ENCODE peak calls at places on chromosomes 6 and 20, in nine cellular contexts. G, L, Y, X, Q, T, O, E and V are unnamed samples.

GRCh38 chr6:41781302-41781711 is 725 bp downstream of the PRICKLE4 start:
- DNase-seq in Q (no peak), X (peak), O (no peak), G (no peak), Y (no peak), T (no peak), L (no peak), E (no peak), V (no peak)

GRCh38 chr20:60223174-60223573 is 265.0 kb downstream of the CDH26 start:
- DNase-seq in Y (no peak), E (no peak), T (no peak), Q (no peak), G (no peak), O (no peak), X (no peak), L (no peak), V (no peak)

GRCh38 chr6:157761331-157761921 is 61.6 kb upstream of the SNX9 start:
- DNase-seq in T (no peak), L (peak), E (no peak), Y (peak), O (peak), G (no peak), X (no peak), Q (no peak), V (no peak)

GRCh38 chr6:168190646-168191443 is 111.8 kb upstream of the FRMD1 start:
- DNase-seq in G (no peak), Q (no peak), T (no peak), X (no peak), Y (no peak), L (no peak), E (peak), O (no peak), V (no peak)

GRCh38 chr20:10558635-10559187 is 115.1 kb downstream of the JAG1 start:
- DNase-seq in G (no peak), Q (no peak), O (peak), Y (peak), L (peak), E (no peak), T (no peak), X (no peak), V (no peak)

GRCh38 chr20:8018928-8019177 is 708 bp downstream of the TMX4 start:
- DNase-seq in L (no peak), T (no peak), X (no peak), O (no peak), Y (peak), Q (no peak), G (no peak), E (no peak), V (no peak)

GRCh38 chr6:4848382-4849068 is 72.3 kb downstream of the CDYL start:
- DNase-seq in X (no peak), L (no peak), O (no peak), G (peak), Q (peak), T (no peak), Y (peak), E (peak), V (no peak)

GRCh38 chr6:3013486-3013885 is 13.8 kb downstream of the NQO2 start:
- DNase-seq in Y (peak), O (no peak), E (no peak), L (no peak), X (peak), T (no peak), G (no peak), Q (peak), V (no peak)

GRCh38 chr6:156154896-156155295 is 622.3 kb upstream of the ARID1B start:
- DNase-seq in G (no peak), T (no peak), E (no peak), Y (peak), O (no peak), L (no peak), X (no peak), Q (no peak), V (no peak)

GRCh38 chr6:77451466-77451865 is 11.8 kb downstream of the HTR1B start:
- DNase-seq in Q (no peak), X (no peak), Y (no peak), L (no peak), E (no peak), G (no peak), O (no peak), T (no peak), V (no peak)

GRCh38 chr6:352474-352873 is 39.1 kb upstream of the IRF4 start:
- DNase-seq in Q (no peak), E (no peak), T (no peak), G (no peak), Y (no peak), L (no peak), X (no peak), O (no peak), V (no peak)

GRCh38 chr6:25038300-25038699 is 102.5 kb upstream of the RIPOR2 start:
- DNase-seq in L (no peak), T (no peak), Q (no peak), Y (no peak), E (no peak), X (no peak), G (no peak), O (no peak), V (no peak)

DNA sequence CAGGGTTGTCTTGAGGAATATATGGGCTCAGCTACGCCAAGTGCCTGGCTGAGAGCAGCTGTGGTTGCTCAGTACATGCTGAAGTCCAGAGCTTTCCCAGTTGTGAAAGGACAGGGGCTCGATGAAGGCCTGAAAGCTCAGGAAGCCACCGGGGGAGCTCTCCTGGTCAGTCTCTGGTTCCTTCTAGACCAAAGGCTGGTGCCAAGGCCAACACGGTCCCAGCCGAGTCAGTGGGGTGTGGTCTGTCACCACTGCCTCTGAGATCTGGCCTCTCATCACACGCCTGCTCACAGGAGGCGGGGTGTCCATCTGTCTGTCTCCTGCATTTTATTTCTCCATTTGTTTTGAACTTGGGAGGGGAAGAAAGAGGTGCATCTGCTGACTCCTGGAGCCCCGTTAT is 4.9 kb upstream of the FAM83C start:
- DNase-seq in O (no peak), E (peak), L (no peak), T (no peak), Q (no peak), G (no peak), Y (no peak), X (no peak), V (no peak)
- TF ChIP-seq CTCF in O (no peak), E (peak), L (no peak), T (no peak), Q (no peak), G (no peak), Y (no peak), X (no peak), V (no peak)

GRCh38 chr6:163707385-163708355 is 293.2 kb downstream of the QKI start:
- DNase-seq in G (no peak), O (peak), E (no peak), X (no peak), T (no peak), Y (no peak), Q (no peak), L (peak), V (no peak)
- TF ChIP-seq CTCF in G (no peak), O (no peak), E (no peak), X (no peak), T (no peak), Y (no peak), Q (no peak), L (peak), V (peak)

DNA sequence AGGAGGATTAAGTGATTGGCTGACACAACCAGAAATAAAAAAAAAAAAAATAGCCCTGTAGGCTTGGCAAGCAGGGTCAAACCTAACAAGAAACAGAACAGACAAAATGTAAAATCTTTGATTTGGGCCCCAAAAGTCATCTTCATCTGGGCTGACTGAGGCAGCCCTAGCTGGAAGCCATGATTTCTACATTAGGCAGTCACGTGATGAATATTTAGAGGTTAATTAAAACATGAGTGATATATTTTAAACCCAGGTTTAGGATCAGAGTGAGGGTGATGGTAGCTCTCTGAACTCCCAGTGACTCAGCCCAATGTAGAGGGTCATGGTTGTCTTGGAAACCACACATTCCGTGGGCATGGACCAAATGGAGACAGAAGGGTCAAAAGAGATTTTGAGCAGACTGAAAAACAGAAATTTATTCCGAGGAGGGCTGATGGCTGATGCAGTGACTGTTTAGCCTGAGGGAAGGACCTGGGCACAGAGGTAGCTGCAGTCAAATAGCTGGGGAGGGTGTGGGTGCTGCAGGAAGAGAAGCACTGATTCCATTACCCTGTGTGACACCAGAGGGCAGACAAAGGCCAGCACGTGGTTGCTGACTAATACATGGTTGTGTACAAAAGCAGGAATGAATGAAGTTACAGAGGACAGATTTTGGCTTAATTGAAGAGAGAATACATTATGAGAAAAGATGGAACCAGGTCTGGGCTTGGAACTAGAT is 573.1 kb upstream of the CHD6 start:
- DNase-seq in E (no peak), X (no peak), L (no peak), O (no peak), G (peak), T (no peak), Q (no peak), Y (no peak), V (no peak)
- TF ChIP-seq CTCF in E (peak), X (no peak), L (peak), O (no peak), G (peak), T (peak), Q (no peak), Y (no peak), V (no peak)

DNA sequence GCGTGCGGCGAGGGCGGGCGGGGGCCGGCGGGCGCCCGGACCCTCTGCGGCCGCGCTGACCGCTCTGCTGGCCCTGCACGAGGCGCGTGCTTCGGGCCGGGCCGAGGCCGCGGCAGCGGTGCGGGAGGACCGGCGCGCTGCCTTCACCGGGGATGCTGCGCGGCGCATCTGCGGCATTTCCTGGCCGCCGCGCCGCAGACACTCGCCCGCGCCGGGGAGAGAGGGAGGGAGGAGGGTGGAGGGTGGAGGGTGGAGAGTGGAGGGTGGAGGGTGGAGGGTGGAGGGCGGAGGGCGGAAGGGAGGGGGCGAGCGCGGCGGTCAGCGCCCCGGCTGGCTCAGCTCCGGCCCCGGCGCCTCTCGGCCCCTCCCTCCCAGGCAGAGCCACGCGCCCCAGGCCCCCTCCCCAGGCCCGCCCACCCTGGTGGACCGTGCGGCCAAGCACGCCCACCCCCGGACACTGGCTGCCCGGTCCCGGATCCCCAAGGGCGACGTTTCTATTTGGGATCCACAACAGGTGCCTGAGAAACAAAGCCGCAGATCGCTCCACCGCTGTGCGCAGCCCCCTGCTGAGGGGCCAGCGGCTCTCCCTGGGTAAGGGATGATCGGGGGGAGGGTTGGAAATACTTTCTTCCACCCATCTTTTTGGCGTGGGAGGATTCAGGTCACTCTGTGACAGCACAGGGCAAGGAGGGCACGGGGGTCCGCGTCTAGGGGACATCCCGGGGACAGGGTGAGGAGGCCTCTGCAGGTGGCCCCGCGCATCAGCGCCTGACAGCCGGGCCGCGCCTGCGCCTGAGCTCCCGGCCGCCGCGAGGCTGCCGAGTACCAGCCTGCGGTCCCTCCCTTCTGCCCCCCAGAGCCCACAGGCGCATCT is 111.2 kb upstream of the BEND6 start:
- DNase-seq in X (peak), Y (peak), L (peak), O (peak), T (peak), E (peak), Q (peak), G (peak), V (peak)
- TF ChIP-seq CTCF in X (peak), Y (peak), L (peak), O (peak), T (peak), E (peak), Q (no peak), G (peak), V (peak)

GRCh38 chr6:167044696-167045095 is 45.5 kb downstream of the CEP43 start:
- DNase-seq in Y (peak), X (no peak), G (no peak), L (no peak), T (no peak), E (no peak), O (no peak), Q (no peak), V (no peak)
- TF ChIP-seq CTCF in Y (peak), X (no peak), G (no peak), L (no peak), T (no peak), E (no peak), O (no peak), Q (no peak), V (no peak)

DNA sequence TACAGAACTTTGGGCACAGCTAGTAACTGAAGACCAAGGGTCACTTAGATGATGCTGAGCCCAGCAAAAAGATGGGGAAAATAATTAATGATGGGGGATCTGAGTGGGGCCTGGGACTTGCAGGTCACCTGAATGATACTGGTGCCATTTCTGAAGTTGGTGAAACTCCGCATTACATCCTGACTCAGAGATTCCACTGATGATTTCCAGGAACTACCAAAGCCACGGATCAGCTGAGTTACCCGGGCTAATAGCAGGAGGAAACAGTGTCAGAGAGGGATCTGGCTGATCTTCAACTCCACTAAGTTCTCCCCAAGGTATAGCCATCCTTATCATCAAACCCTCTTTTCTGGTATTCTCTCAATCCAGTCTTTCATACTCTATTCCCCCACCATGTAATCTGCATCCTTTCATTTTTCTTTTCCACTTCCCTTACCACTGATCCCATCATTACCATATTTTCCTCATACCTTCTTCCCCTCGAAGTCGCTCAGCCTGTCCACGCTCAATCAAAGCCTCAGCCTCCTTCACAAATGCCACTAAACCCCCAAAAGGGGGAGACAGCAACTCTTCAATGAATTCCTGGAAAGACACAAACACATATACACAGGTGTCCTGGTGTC is 20.2 kb downstream of the VPS52 start:
- DNase-seq in X (no peak), Q (no peak), Y (no peak), L (no peak), O (no peak), T (peak), E (no peak), G (no peak), V (no peak)
- TF ChIP-seq CTCF in X (no peak), Q (no peak), Y (no peak), L (peak), O (no peak), T (no peak), E (no peak), G (no peak), V (no peak)

GRCh38 chr20:34920055-34920454 is 35.6 kb downstream of the GSS start:
- DNase-seq in T (no peak), G (no peak), X (no peak), O (no peak), Q (no peak), L (no peak), Y (no peak), E (no peak), V (no peak)

GRCh38 chr20:34921436-34921835 is 34.2 kb downstream of the GSS start:
- DNase-seq in X (no peak), T (no peak), L (no peak), E (no peak), G (no peak), Y (peak), Q (no peak), O (no peak), V (no peak)

GRCh38 chr20:34915131-34915530 is 38.7 kb downstream of the ACSS2 start:
- DNase-seq in E (no peak), X (no peak), Y (no peak), G (no peak), O (no peak), Q (no peak), T (no peak), L (no peak), V (no peak)

GRCh38 chr20:34915749-34916455 is 39.5 kb downstream of the ACSS2 start:
- DNase-seq in L (no peak), Y (no peak), Q (no peak), T (no peak), G (no peak), E (no peak), O (no peak), X (no peak), V (no peak)

DNA sequence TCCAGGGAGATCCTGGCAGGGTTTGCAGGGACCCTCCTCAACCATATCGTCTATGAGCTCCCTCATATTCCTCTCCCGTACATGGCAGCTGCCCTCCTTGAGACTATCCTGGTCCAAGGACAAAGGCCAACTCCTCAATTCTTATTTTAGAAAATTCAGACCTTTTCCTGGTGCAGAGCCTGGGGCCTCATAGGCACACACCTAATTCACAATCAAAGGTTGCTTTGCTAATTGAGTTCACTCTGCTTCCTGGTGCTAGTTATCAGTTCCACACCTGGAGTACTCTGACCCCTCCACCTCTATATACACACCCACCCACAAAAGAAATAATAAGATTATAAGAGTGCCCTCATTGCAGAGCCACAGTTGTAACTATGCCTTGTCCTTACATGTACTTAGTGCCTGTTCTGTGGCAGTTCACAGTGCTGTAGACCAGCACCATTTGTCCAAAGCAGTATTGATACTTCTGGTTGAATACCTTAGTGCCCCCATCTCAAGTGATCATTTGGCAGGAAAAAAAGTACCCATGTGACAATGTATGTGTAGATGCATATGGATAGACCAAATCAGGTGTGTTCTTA is 38.7 kb downstream of the GSS start:
- DNase-seq in T (no peak), O (no peak), L (no peak), E (no peak), Q (no peak), Y (no peak), G (no peak), X (no peak), V (no peak)
- TF ChIP-seq CTCF in T (no peak), O (no peak), L (no peak), E (no peak), Q (no peak), Y (no peak), G (no peak), X (no peak), V (no peak)

DNA sequence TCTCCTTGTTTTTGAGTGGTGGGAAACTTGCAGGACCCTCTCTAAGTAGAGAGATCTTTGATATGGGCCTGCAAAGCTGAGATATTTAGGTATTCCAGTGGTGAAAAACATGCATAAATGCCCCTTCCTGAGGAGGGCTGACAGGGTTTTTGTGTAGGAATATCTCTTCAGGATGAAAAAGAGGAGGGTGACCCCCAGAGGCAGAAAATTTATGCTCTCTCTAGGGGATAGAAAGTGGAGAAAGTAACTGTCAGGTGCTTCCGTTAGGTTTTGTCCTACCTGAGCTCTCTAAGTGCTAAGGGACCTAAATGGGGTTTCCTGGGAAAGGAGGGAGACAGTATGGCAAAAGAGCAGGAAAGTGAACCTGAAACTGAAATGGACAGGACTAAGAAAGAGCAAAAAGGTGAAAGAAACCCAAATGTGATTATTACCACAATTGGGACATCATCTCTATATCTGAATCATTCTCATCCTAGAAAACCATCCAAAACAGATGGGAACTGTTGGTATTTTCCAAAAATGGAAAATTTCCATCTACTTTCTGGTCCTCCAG is 2.0 kb downstream of the COL19A1 start:
- DNase-seq in E (no peak), X (no peak), Q (no peak), G (no peak), L (no peak), O (no peak), T (no peak), Y (no peak), V (no peak)
- TF ChIP-seq CTCF in E (no peak), X (no peak), Q (no peak), G (no peak), L (peak), O (no peak), T (no peak), Y (no peak), V (no peak)

GRCh38 chr6:55069132-55069781 is 105.1 kb upstream of the HCRTR2 start:
- DNase-seq in Q (peak), E (no peak), L (no peak), X (no peak), Y (peak), O (no peak), T (no peak), G (peak), V (peak)
- TF ChIP-seq CTCF in Q (peak), E (peak), L (peak), X (no peak), Y (peak), O (peak), T (peak), G (peak), V (peak)